ENCODE peak calls at places on chromosomes 12 and 14, in eight cellular contexts. U is GM23248, A is PC-3, V is hepatocyte, G is neural progenitor cell, W is GM23338, Z is HCT116, D is OCI-LY7. R is an unnamed sample. For H3K36me3, the result is how much of the 10 kb centered on the place peaks cover.

GRCh38 chr12:70756118-70756517 is 118.9 kb upstream of the PTPRB start:
- DNase-seq in W (no peak), V (peak), G (no peak), D (no peak), Z (no peak), U (peak), A (peak), R (no peak)

GRCh38 chr14:65594153-65594881 is 181.8 kb downstream of the FUT8 start:
- DNase-seq in W (no peak), G (peak), Z (no peak), A (peak), D (no peak), V (peak), U (no peak), R (no peak)

GRCh38 chr12:74747305-74747704 is 209.7 kb downstream of the ATXN7L3B start:
- DNase-seq in W (peak), V (peak), Z (peak), D (no peak), G (no peak), U (peak), A (peak), R (no peak)

GRCh38 chr12:10807186-10807585 is at the start of gene TAS2R8:
- DNase-seq in W (no peak), Z (no peak), V (no peak), G (no peak), D (no peak), U (no peak), A (no peak), R (no peak)

GRCh38 chr12:56158926-56159461 is 835 bp downstream of the MYL6 start:
- DNase-seq in W (peak), V (peak), G (peak), Z (no peak), D (peak), A (peak), U (peak), R (peak)

GRCh38 chr14:68286667-68287066 is 467.1 kb downstream of the RAD51B start:
- DNase-seq in D (no peak), V (no peak), W (no peak), G (no peak), Z (no peak), U (peak), A (peak), R (no peak)

GRCh38 chr12:68665016-68665569 is 21.7 kb upstream of the NUP107 start:
- DNase-seq in G (no peak), V (no peak), D (no peak), W (no peak), Z (no peak), A (no peak), U (no peak), R (no peak)

GRCh38 chr14:77270361-77271112 is 469 bp downstream of the NGB start:
- DNase-seq in W (peak), D (no peak), U (peak), Z (no peak), V (no peak), G (peak), A (no peak), R (no peak)

GRCh38 chr14:64786296-64787149 is 82.3 kb downstream of the PLEKHG3 start:
- DNase-seq in U (peak), V (no peak), Z (no peak), W (no peak), A (no peak), D (no peak), G (no peak), R (no peak)

GRCh38 chr12:98709022-98709421 is 63.9 kb downstream of the APAF1 start:
- DNase-seq in V (no peak), G (no peak), D (no peak), Z (no peak), U (no peak), W (no peak), A (no peak), R (no peak)
- H3K36me3 ChIP-seq in V (under half), G (under half), D (under half), Z (under half), U (under half), W (under half), A (under half), R (under half)

GRCh38 chr12:124380793-124381453 is 86.0 kb downstream of the RFLNA start:
- DNase-seq in G (no peak), W (no peak), A (peak), D (no peak), U (no peak), V (no peak), Z (no peak), R (no peak)

GRCh38 chr12:124383028-124383427 is 88.1 kb downstream of the RFLNA start:
- DNase-seq in W (no peak), D (no peak), A (no peak), Z (no peak), U (no peak), V (no peak), G (no peak), R (no peak)

GRCh38 chr12:124379938-124380754 is 85.3 kb downstream of the RFLNA start:
- DNase-seq in V (peak), Z (no peak), A (peak), D (no peak), W (no peak), U (peak), G (peak), R (no peak)

GRCh38 chr12:124379379-124379937 is 84.6 kb downstream of the RFLNA start:
- DNase-seq in A (no peak), Z (no peak), W (no peak), V (no peak), D (no peak), G (no peak), U (no peak), R (no peak)

GRCh38 chr12:124381454-124382207 is 86.7 kb downstream of the RFLNA start:
- DNase-seq in U (peak), V (peak), G (no peak), Z (no peak), W (no peak), D (no peak), A (peak), R (no peak)
- TF ChIP-seq EZH2phosphoT487 in U (no peak), V (no peak), G (no peak), Z (no peak), W (no peak), D (no peak), A (peak), R (no peak)

DNA sequence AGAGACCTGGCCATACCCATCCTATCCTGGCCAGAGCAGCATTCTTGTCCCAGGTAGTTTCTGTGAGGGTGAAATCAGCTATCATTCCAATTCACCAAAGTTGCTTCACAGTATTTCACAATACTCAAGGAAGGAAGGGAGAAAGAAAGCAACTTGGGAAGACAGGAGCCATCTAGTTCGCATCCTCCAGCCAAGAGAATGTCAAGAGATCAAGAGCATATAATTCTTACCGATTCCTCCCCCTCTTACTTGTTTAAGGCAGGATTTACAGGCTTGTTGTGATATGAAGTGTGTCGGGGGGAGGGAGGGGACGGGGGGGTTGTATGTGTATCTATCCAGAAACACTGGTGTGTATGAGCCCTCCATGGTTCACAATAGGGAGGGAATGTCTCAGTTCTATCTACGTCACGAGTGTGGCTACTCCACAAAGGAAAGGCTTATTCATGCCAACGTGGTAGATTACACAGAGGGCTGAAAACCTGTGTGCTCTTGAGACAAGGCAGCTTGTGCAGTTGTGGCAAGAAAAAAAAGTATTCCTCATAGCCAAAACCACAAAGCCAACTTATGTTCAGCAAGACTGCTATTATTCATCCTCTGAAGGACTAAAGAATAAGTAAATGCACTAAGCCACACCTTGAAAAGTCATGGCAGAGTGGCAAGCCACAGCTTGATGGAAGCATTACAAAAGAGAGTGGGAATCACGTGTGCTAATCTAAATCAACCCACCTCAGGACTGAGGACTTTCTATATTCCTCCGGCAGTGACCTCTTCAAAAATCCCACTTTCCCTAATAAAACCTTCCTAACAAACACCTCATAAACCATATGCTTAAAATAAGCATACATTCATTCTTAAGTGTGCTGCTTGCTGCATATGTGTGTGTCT is 35.0 kb downstream of the CORO1C start:
- DNase-seq in V (peak), Z (no peak), U (peak), G (no peak), A (peak), D (no peak), W (no peak), R (no peak)
- H3K36me3 ChIP-seq in V (under half), Z (under half), U (half or more), G (under half), A (half or more), D (half or more), W (under half), R (under half)

GRCh38 chr14:78278464-78278863 is 108.3 kb downstream of the NRXN3 start:
- DNase-seq in G (no peak), A (no peak), Z (no peak), V (no peak), D (no peak), U (no peak), W (no peak), R (no peak)
- TF ChIP-seq EZH2phosphoT487 in G (no peak), A (no peak), Z (no peak), V (no peak), D (no peak), U (no peak), W (no peak), R (no peak)

GRCh38 chr14:105445901-105446845 is 26.5 kb downstream of the MTA1 start:
- DNase-seq in A (no peak), W (no peak), Z (no peak), D (no peak), G (no peak), U (no peak), V (no peak), R (no peak)

GRCh38 chr14:105445290-105445689 is 25.7 kb downstream of the MTA1 start:
- DNase-seq in U (no peak), G (no peak), W (no peak), V (no peak), Z (no peak), A (no peak), D (no peak), R (no peak)

GRCh38 chr14:105447651-105448640 is 26.7 kb upstream of the CRIP2 start:
- DNase-seq in W (no peak), Z (no peak), G (no peak), U (no peak), V (no peak), A (no peak), D (no peak), R (no peak)

GRCh38 chr14:105448706-105449111 is 25.9 kb upstream of the CRIP2 start:
- DNase-seq in U (peak), A (peak), W (peak), V (peak), Z (no peak), G (peak), D (peak), R (no peak)

GRCh38 chr14:105446971-105447370 is 27.3 kb downstream of the MTA1 start:
- DNase-seq in U (no peak), V (no peak), A (no peak), D (no peak), W (no peak), Z (no peak), G (no peak), R (no peak)
- H3K36me3 ChIP-seq in U (under half), V (under half), A (under half), D (under half), W (under half), Z (under half), G (under half), R (under half)

DNA sequence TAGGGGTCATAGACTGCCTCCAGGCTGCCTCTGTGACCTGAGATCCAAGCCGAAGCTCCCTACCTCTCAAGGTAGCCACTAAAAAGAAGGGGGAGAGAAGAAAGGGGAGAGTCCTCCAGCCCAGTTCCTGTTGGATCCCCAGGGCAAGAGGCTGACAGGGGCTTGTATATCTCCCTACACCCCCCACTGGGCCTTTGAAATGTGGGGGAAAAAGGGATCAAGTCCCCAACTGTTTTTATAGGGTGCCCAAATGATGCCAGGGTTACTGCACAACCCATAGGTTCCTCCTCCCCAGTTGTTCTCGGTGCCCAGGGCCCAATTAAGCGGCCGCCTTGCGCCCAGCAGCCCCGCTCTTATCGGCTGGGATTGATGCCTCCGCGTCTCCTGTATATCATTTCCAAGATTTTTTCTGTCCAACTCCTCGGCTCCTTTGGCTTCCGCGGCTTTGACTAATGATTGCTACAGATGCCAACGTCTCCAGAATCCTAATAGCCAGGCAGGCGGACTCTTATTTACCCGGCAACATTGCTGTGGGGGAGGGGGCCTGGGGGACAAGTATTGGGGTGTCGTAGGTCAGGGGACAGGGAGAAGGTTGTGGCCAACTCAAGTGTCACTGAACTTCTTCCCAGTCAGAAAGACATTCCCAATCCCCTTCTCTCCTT is 7.6 kb upstream of the HOXC4 start:
- DNase-seq in U (no peak), A (no peak), D (no peak), W (no peak), G (no peak), Z (no peak), V (no peak), R (no peak)
- TF ChIP-seq EZH2phosphoT487 in U (no peak), A (no peak), D (no peak), W (peak), G (no peak), Z (no peak), V (peak), R (no peak)

GRCh38 chr14:104116544-104117340 is 21.6 kb upstream of the KIF26A start:
- DNase-seq in D (no peak), W (peak), V (peak), G (peak), U (no peak), Z (peak), A (peak), R (no peak)

GRCh38 chr14:104115131-104115600 is 23.2 kb upstream of the KIF26A start:
- DNase-seq in Z (no peak), A (no peak), V (no peak), U (no peak), D (no peak), G (no peak), W (no peak), R (no peak)

GRCh38 chr14:104117341-104118005 is 20.9 kb upstream of the KIF26A start:
- DNase-seq in Z (no peak), U (no peak), W (no peak), A (no peak), D (no peak), G (peak), V (no peak), R (no peak)

GRCh38 chr14:104114421-104115130 is 23.8 kb upstream of the KIF26A start:
- DNase-seq in G (no peak), D (no peak), V (no peak), Z (no peak), A (no peak), U (no peak), W (no peak), R (no peak)

DNA sequence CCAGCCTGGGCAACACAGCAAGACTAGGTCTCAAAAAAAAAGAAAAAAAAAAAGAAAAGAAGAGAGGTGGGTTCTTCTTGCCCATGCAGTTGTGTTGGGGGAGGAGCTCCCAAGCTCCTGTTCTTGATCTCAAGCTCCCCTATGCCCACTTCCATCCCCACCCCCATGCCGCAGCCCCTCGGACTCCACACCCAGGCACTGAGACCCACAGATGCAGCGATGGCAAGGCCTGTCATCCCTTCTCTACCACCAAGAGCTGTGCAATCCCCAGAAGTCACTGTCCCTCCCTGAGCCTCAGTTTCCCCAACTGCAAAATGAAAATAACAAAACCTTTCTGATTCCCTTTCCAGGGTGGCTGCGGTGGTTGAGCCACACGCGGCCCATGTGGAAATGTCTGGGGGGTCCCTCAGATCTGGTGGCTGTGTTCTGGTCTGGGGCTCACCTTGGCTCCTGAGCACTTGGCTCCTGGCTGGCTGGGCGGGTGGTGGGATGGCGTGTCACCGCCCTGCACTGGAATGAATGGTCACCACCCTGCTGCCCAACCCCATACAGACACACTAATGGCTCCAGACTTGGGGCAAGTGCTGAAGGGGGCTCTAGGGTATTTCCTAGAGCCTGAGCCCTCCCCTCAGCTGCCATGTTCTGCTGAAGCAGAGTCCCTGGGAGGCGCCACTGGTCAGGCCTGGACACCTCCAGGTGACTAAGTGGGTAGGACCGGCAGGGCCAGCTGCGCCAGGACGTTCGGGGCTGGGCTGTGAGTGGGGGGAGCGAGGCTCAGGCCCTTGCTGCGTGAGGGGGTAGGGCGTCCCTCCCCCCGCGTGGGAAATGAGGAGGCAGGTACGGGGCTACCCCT is 22.5 kb upstream of the KIF26A start:
- DNase-seq in V (peak), W (no peak), A (peak), U (no peak), Z (no peak), D (no peak), G (no peak), R (no peak)
- H3K36me3 ChIP-seq in V (under half), W (under half), A (under half), U (under half), Z (under half), D (under half), G (under half), R (under half)

R was measured in MM.1S.